ENCODE peak calls at places on chromosomes 12 and 14, in six cellular contexts. One of them, this sample, is unnamed.

GRCh38 chr12:84356224-84356623 is 556.4 kb downstream of the SLC6A15 start:
- DNase-seq in GM12878: no peak
- DNase-seq in HepG2: no peak
- DNase-seq in K562: no peak
- DNase-seq in HCT116: no peak
- DNase-seq in SK-N-SH: no peak
- DNase-seq in this sample: no peak

GRCh38 chr12:108457006-108457733 is 57.9 kb upstream of the FICD start:
- DNase-seq in SK-N-SH: peak
- DNase-seq in HepG2: peak
- DNase-seq in K562: peak
- DNase-seq in GM12878: peak
- DNase-seq in HCT116: peak
- DNase-seq in this sample: peak

GRCh38 chr14:93090826-93091583 is 24.7 kb downstream of the ITPK1 start:
- DNase-seq in SK-N-SH: peak
- DNase-seq in GM12878: no peak
- DNase-seq in HepG2: no peak
- DNase-seq in K562: no peak
- DNase-seq in HCT116: no peak
- DNase-seq in this sample: peak

GRCh38 chr12:76152161-76152807 is 67.8 kb upstream of the NAP1L1 start:
- DNase-seq in SK-N-SH: no peak
- DNase-seq in HCT116: no peak
- DNase-seq in K562: peak
- DNase-seq in GM12878: peak
- DNase-seq in HepG2: no peak
- DNase-seq in this sample: no peak

GRCh38 chr12:23945249-23945648 is 4.2 kb downstream of the SOX5 start:
- DNase-seq in HCT116: no peak
- DNase-seq in GM12878: no peak
- DNase-seq in K562: no peak
- DNase-seq in HepG2: no peak
- DNase-seq in SK-N-SH: no peak
- DNase-seq in this sample: no peak

GRCh38 chr14:42884100-42884499 is 1277.4 kb downstream of the LRFN5 start:
- DNase-seq in GM12878: no peak
- DNase-seq in HCT116: no peak
- DNase-seq in SK-N-SH: no peak
- DNase-seq in HepG2: no peak
- DNase-seq in K562: no peak
- DNase-seq in this sample: no peak

GRCh38 chr12:44076892-44077291 is 241.0 kb downstream of the TMEM117 start:
- DNase-seq in HCT116: no peak
- DNase-seq in K562: no peak
- DNase-seq in SK-N-SH: no peak
- DNase-seq in HepG2: no peak
- DNase-seq in GM12878: no peak
- DNase-seq in this sample: no peak

GRCh38 chr14:50862171-50862570 is 9.7 kb upstream of the ABHD12B start:
- DNase-seq in SK-N-SH: no peak
- DNase-seq in K562: no peak
- DNase-seq in GM12878: no peak
- DNase-seq in HepG2: peak
- DNase-seq in HCT116: no peak
- DNase-seq in this sample: no peak

GRCh38 chr14:101839236-101839635 is 77.7 kb downstream of the PPP2R5C start:
- DNase-seq in HCT116: no peak
- DNase-seq in SK-N-SH: no peak
- DNase-seq in GM12878: peak
- DNase-seq in K562: no peak
- DNase-seq in HepG2: no peak
- DNase-seq in this sample: no peak

GRCh38 chr12:88501976-88502938 is 78.0 kb downstream of the KITLG start:
- DNase-seq in GM12878: no peak
- DNase-seq in HepG2: no peak
- DNase-seq in HCT116: no peak
- DNase-seq in K562: no peak
- DNase-seq in SK-N-SH: no peak
- DNase-seq in this sample: no peak

GRCh38 chr14:39398382-39398781 is 33.9 kb downstream of the FBXO33 start:
- DNase-seq in GM12878: no peak
- DNase-seq in SK-N-SH: no peak
- DNase-seq in HCT116: no peak
- DNase-seq in HepG2: no peak
- DNase-seq in K562: no peak
- DNase-seq in this sample: no peak

GRCh38 chr12:116099664-116100432 is 177.6 kb downstream of the MED13L start:
- DNase-seq in SK-N-SH: no peak
- DNase-seq in K562: no peak
- DNase-seq in HepG2: no peak
- DNase-seq in HCT116: no peak
- DNase-seq in GM12878: no peak
- DNase-seq in this sample: no peak

GRCh38 chr12:50174971-50175715 is 8.0 kb upstream of the CERS5 start:
- DNase-seq in K562: peak
- DNase-seq in HepG2: peak
- DNase-seq in SK-N-SH: peak
- DNase-seq in GM12878: no peak
- DNase-seq in HCT116: peak
- DNase-seq in this sample: no peak

GRCh38 chr12:68240079-68240478 is 13.3 kb downstream of the IL22 start:
- DNase-seq in GM12878: no peak
- DNase-seq in SK-N-SH: no peak
- DNase-seq in K562: peak
- DNase-seq in HepG2: no peak
- DNase-seq in HCT116: no peak
- DNase-seq in this sample: no peak

GRCh38 chr14:81464253-81465001 is 64.3 kb upstream of the STON2 start:
- DNase-seq in HCT116: peak
- DNase-seq in HepG2: peak
- DNase-seq in SK-N-SH: peak
- DNase-seq in K562: peak
- DNase-seq in GM12878: peak
- DNase-seq in this sample: peak

GRCh38 chr14:52338282-52338681 is 24.2 kb downstream of the PTGER2 start:
- DNase-seq in SK-N-SH: no peak
- DNase-seq in HCT116: no peak
- DNase-seq in HepG2: peak
- DNase-seq in K562: no peak
- DNase-seq in GM12878: no peak
- DNase-seq in this sample: no peak

GRCh38 chr14:77883479-77884238 is 83.8 kb downstream of the ADCK1 start:
- DNase-seq in HCT116: no peak
- DNase-seq in SK-N-SH: no peak
- DNase-seq in GM12878: no peak
- DNase-seq in HepG2: no peak
- DNase-seq in K562: no peak
- DNase-seq in this sample: no peak

GRCh38 chr14:22614240-22614799 is 16.2 kb downstream of the ABHD4 start:
- DNase-seq in GM12878: no peak
- DNase-seq in SK-N-SH: no peak
- DNase-seq in K562: no peak
- DNase-seq in HepG2: peak
- DNase-seq in HCT116: peak
- DNase-seq in this sample: peak

GRCh38 chr12:30661210-30661609 is 34.5 kb downstream of the IPO8 start:
- DNase-seq in K562: no peak
- DNase-seq in HepG2: no peak
- DNase-seq in HCT116: no peak
- DNase-seq in GM12878: no peak
- DNase-seq in SK-N-SH: no peak
- DNase-seq in this sample: no peak

GRCh38 chr14:35335388-35336092 is 43.4 kb downstream of the PSMA6 start:
- DNase-seq in GM12878: no peak
- DNase-seq in HCT116: no peak
- DNase-seq in HepG2: peak
- DNase-seq in K562: no peak
- DNase-seq in SK-N-SH: peak
- DNase-seq in this sample: no peak

GRCh38 chr12:58920102-58920955 is at the start of gene LRIG3:
- DNase-seq in HCT116: peak
- DNase-seq in GM12878: no peak
- DNase-seq in SK-N-SH: peak
- DNase-seq in K562: peak
- DNase-seq in HepG2: peak
- DNase-seq in this sample: peak

GRCh38 chr14:26370118-26370517 is 227.7 kb downstream of the NOVA1 start:
- DNase-seq in HCT116: no peak
- DNase-seq in HepG2: no peak
- DNase-seq in SK-N-SH: no peak
- DNase-seq in GM12878: no peak
- DNase-seq in K562: no peak
- DNase-seq in this sample: no peak

GRCh38 chr12:90543393-90543792 is 411.6 kb downstream of the CCER1 start:
- DNase-seq in GM12878: no peak
- DNase-seq in SK-N-SH: no peak
- DNase-seq in HepG2: no peak
- DNase-seq in K562: no peak
- DNase-seq in HCT116: no peak
- DNase-seq in this sample: no peak

GRCh38 chr14:41606249-41607118 is at the start of gene LRFN5:
- DNase-seq in HepG2: no peak
- DNase-seq in HCT116: no peak
- DNase-seq in K562: no peak
- DNase-seq in SK-N-SH: peak
- DNase-seq in GM12878: no peak
- DNase-seq in this sample: no peak

GRCh38 chr12:115437061-115437567 is 753.1 kb upstream of the TBX3 start:
- DNase-seq in SK-N-SH: no peak
- DNase-seq in K562: no peak
- DNase-seq in GM12878: no peak
- DNase-seq in HepG2: peak
- DNase-seq in HCT116: no peak
- DNase-seq in this sample: no peak

DNA sequence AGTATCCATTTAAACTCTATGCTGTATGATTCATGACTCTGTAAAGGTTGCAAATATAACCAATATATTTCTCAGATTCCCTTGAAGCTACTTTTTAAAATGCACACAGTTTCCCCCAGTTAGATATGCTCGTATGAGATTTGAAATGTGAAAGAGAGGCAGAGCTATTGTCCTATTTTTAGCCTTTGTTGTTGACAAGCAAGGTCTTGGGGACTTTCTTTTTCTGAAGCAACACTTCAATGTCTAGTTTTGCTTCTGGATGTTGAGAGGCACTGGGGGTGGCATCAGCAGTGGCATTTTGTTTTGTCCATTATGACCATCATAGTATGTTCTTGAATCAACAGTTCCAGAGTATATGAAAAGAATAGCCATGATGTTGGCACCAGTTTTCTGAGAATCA is 63.4 kb downstream of the ASCL1 start:
- DNase-seq in GM12878: peak
- DNase-seq in HCT116: no peak
- DNase-seq in HepG2: no peak
- DNase-seq in SK-N-SH: no peak
- DNase-seq in K562: no peak
- DNase-seq in this sample: no peak
- TF ChIP-seq JUND in GM12878: no peak
- TF ChIP-seq JUND in HCT116: no peak
- TF ChIP-seq JUND in HepG2: no peak
- TF ChIP-seq JUND in SK-N-SH: no peak
- TF ChIP-seq JUND in K562: no peak
- TF ChIP-seq JUND in this sample: no peak

DNA sequence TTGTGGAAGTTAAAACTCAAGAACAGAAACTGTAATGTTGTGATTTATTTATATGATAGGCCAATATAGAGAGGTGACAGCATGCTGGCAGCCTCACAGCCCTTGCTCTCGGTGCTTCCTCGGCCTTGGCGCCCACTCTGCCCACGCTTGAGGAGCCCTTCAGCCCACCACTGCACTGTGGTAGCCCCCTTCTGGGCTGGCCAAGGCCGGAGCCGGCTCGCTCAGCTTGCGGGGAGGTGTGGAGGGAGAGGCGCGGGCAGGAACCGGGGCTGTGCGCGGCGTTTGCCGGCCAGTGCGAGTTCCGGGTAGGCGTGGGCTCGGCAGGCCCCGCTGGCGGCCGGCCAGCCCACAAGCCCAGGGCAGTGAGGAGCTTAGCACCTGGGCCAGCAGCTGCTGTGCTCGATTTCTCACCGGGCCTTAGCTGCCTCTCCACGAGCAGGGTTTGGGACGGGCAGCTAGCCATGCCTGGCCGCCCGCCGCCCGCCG is 65.8 kb upstream of the SLC8A3 start:
- DNase-seq in K562: peak
- DNase-seq in HCT116: no peak
- DNase-seq in HepG2: peak
- DNase-seq in SK-N-SH: peak
- DNase-seq in GM12878: no peak
- DNase-seq in this sample: peak
- TF ChIP-seq JUND in K562: no peak
- TF ChIP-seq JUND in HCT116: no peak
- TF ChIP-seq JUND in HepG2: no peak
- TF ChIP-seq JUND in SK-N-SH: no peak
- TF ChIP-seq JUND in GM12878: no peak
- TF ChIP-seq JUND in this sample: no peak

DNA sequence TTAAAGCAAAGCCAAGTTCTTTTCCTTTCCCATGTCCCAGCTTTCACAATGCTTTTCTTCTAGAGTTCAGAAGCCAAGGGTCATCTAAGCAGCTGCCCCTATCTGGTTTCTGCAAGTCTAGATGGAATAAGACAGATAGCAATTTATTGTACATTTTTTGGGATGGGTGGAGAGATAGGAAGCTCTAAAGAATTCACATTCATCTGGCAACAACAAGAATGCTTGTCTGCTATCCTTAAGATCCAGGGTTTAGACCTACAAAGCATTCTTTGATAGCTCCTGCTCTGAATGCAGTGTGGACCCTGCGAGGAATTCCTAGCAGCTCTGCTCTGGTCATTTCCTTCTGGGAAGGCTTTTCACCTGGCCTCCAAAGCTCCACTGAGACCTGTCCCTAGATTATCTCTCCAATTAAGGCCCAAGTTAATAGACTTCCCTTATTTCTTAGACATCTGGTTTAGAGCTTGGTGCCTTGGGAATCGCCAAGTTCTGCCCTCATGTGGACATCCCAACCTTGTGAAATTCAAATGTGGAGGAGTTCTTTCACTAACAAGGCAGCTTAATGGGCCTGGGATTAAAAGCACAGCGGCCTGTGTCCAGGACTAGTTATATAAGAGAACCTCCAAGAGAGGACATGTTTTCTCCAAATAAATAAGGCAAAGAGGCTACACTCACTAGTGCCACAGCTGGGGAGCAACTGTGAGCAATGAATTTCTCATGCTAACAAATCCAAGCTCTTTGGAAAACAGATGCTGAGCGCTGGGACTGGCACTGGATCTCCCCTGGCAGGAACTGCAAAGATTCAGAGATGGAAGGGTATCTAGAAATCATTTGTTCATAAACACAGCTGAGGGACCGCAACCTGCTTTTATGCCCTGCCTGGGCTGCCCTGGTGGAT is 384.5 kb upstream of the DDHD1 start:
- DNase-seq in HepG2: no peak
- DNase-seq in GM12878: no peak
- DNase-seq in K562: no peak
- DNase-seq in SK-N-SH: no peak
- DNase-seq in HCT116: no peak
- DNase-seq in this sample: peak
- TF ChIP-seq JUND in HepG2: no peak
- TF ChIP-seq JUND in GM12878: no peak
- TF ChIP-seq JUND in K562: no peak
- TF ChIP-seq JUND in SK-N-SH: no peak
- TF ChIP-seq JUND in HCT116: no peak
- TF ChIP-seq JUND in this sample: no peak

GRCh38 chr12:8123124-8123888 is at the start of gene CLEC4A:
- DNase-seq in HepG2: no peak
- DNase-seq in GM12878: no peak
- DNase-seq in SK-N-SH: no peak
- DNase-seq in HCT116: no peak
- DNase-seq in K562: no peak
- DNase-seq in this sample: no peak

GRCh38 chr12:8127138-8127537 is 3.7 kb downstream of the CLEC4A start:
- DNase-seq in HepG2: no peak
- DNase-seq in HCT116: no peak
- DNase-seq in K562: peak
- DNase-seq in SK-N-SH: no peak
- DNase-seq in GM12878: no peak
- DNase-seq in this sample: no peak
- TF ChIP-seq JUND in HepG2: no peak
- TF ChIP-seq JUND in HCT116: no peak
- TF ChIP-seq JUND in K562: no peak
- TF ChIP-seq JUND in SK-N-SH: no peak
- TF ChIP-seq JUND in GM12878: no peak
- TF ChIP-seq JUND in this sample: no peak

This sample was measured in T47D.